ENCODE peak calls at places on chromosomes 16 and 17, in nine cellular contexts. One of them, this sample, is unnamed.

GRCh38 chr16:70565053-70565452 is 41.4 kb downstream of the SF3B3 start:
- DNase-seq in fibroblast of lung: no peak
- DNase-seq in neural crest cell: no peak
- DNase-seq in uterus: no peak
- DNase-seq in ELR: no peak
- DNase-seq in DMS153: no peak
- DNase-seq in CD8-positive, alpha-beta memory T cell: no peak
- DNase-seq in esophagus squamous epithelium: no peak
- DNase-seq in HEK293T: no peak
- DNase-seq in this sample: no peak

GRCh38 chr16:48576927-48577326 is 33.1 kb downstream of the N4BP1 start:
- DNase-seq in uterus: no peak
- DNase-seq in neural crest cell: no peak
- DNase-seq in CD8-positive, alpha-beta memory T cell: no peak
- DNase-seq in DMS153: no peak
- DNase-seq in fibroblast of lung: no peak
- DNase-seq in HEK293T: no peak
- DNase-seq in esophagus squamous epithelium: no peak
- DNase-seq in ELR: peak
- DNase-seq in this sample: no peak

GRCh38 chr17:2693561-2694380 is 17.8 kb downstream of the CLUH start:
- DNase-seq in ELR: no peak
- DNase-seq in uterus: peak
- DNase-seq in neural crest cell: no peak
- DNase-seq in esophagus squamous epithelium: no peak
- DNase-seq in HEK293T: no peak
- DNase-seq in fibroblast of lung: no peak
- DNase-seq in DMS153: no peak
- DNase-seq in CD8-positive, alpha-beta memory T cell: no peak
- DNase-seq in this sample: peak

GRCh38 chr17:82315703-82316358 is 1.6 kb downstream of the CD7 start:
- DNase-seq in CD8-positive, alpha-beta memory T cell: no peak
- DNase-seq in esophagus squamous epithelium: no peak
- DNase-seq in neural crest cell: no peak
- DNase-seq in HEK293T: no peak
- DNase-seq in uterus: no peak
- DNase-seq in DMS153: no peak
- DNase-seq in ELR: no peak
- DNase-seq in fibroblast of lung: no peak
- DNase-seq in this sample: no peak

GRCh38 chr17:3557768-3558583 is at the start of gene TRPV3:
- DNase-seq in neural crest cell: no peak
- DNase-seq in DMS153: peak
- DNase-seq in HEK293T: no peak
- DNase-seq in esophagus squamous epithelium: peak
- DNase-seq in fibroblast of lung: no peak
- DNase-seq in uterus: no peak
- DNase-seq in ELR: peak
- DNase-seq in CD8-positive, alpha-beta memory T cell: peak
- DNase-seq in this sample: peak

GRCh38 chr17:51487947-51488346 is 227.6 kb downstream of the UTP18 start:
- DNase-seq in uterus: no peak
- DNase-seq in neural crest cell: no peak
- DNase-seq in HEK293T: peak
- DNase-seq in CD8-positive, alpha-beta memory T cell: no peak
- DNase-seq in ELR: peak
- DNase-seq in fibroblast of lung: no peak
- DNase-seq in DMS153: no peak
- DNase-seq in esophagus squamous epithelium: no peak
- DNase-seq in this sample: no peak

GRCh38 chr17:59361916-59362810 is 30.7 kb downstream of the YPEL2 start:
- DNase-seq in esophagus squamous epithelium: no peak
- DNase-seq in CD8-positive, alpha-beta memory T cell: no peak
- DNase-seq in fibroblast of lung: peak
- DNase-seq in ELR: peak
- DNase-seq in uterus: no peak
- DNase-seq in DMS153: no peak
- DNase-seq in HEK293T: no peak
- DNase-seq in neural crest cell: no peak
- DNase-seq in this sample: peak

GRCh38 chr17:58060596-58061191 is 22.5 kb upstream of the DYNLL2 start:
- DNase-seq in neural crest cell: no peak
- DNase-seq in esophagus squamous epithelium: no peak
- DNase-seq in fibroblast of lung: no peak
- DNase-seq in ELR: peak
- DNase-seq in CD8-positive, alpha-beta memory T cell: no peak
- DNase-seq in HEK293T: no peak
- DNase-seq in uterus: peak
- DNase-seq in DMS153: no peak
- DNase-seq in this sample: no peak

GRCh38 chr17:1422907-1423306 is 22.9 kb upstream of the YWHAE start:
- DNase-seq in DMS153: no peak
- DNase-seq in neural crest cell: no peak
- DNase-seq in HEK293T: no peak
- DNase-seq in esophagus squamous epithelium: no peak
- DNase-seq in ELR: peak
- DNase-seq in uterus: no peak
- DNase-seq in fibroblast of lung: peak
- DNase-seq in CD8-positive, alpha-beta memory T cell: no peak
- DNase-seq in this sample: no peak

GRCh38 chr16:9033125-9033830 is 58.2 kb upstream of the HAPSTR1 start:
- DNase-seq in fibroblast of lung: peak
- DNase-seq in esophagus squamous epithelium: no peak
- DNase-seq in neural crest cell: peak
- DNase-seq in ELR: peak
- DNase-seq in CD8-positive, alpha-beta memory T cell: no peak
- DNase-seq in HEK293T: peak
- DNase-seq in DMS153: no peak
- DNase-seq in uterus: peak
- DNase-seq in this sample: peak

GRCh38 chr16:72124761-72125634 is 31.4 kb downstream of the DHX38 start:
- DNase-seq in uterus: peak
- DNase-seq in neural crest cell: peak
- DNase-seq in fibroblast of lung: peak
- DNase-seq in DMS153: peak
- DNase-seq in HEK293T: peak
- DNase-seq in ELR: peak
- DNase-seq in CD8-positive, alpha-beta memory T cell: peak
- DNase-seq in esophagus squamous epithelium: no peak
- DNase-seq in this sample: peak

GRCh38 chr17:32903774-32904673 is 23.9 kb upstream of the TMEM98 start:
- DNase-seq in esophagus squamous epithelium: no peak
- DNase-seq in HEK293T: no peak
- DNase-seq in uterus: no peak
- DNase-seq in fibroblast of lung: no peak
- DNase-seq in neural crest cell: no peak
- DNase-seq in CD8-positive, alpha-beta memory T cell: no peak
- DNase-seq in DMS153: no peak
- DNase-seq in ELR: no peak
- DNase-seq in this sample: no peak

GRCh38 chr16:8567355-8568230 is 22.7 kb downstream of the TMEM114 start:
- DNase-seq in esophagus squamous epithelium: peak
- DNase-seq in uterus: peak
- DNase-seq in ELR: peak
- DNase-seq in CD8-positive, alpha-beta memory T cell: peak
- DNase-seq in fibroblast of lung: peak
- DNase-seq in neural crest cell: peak
- DNase-seq in HEK293T: peak
- DNase-seq in DMS153: peak
- DNase-seq in this sample: peak

GRCh38 chr16:79632289-79632688 is 31.8 kb upstream of the MAF start:
- DNase-seq in HEK293T: no peak
- DNase-seq in neural crest cell: no peak
- DNase-seq in ELR: no peak
- DNase-seq in DMS153: no peak
- DNase-seq in fibroblast of lung: no peak
- DNase-seq in uterus: peak
- DNase-seq in esophagus squamous epithelium: no peak
- DNase-seq in CD8-positive, alpha-beta memory T cell: no peak
- DNase-seq in this sample: no peak

GRCh38 chr16:82699711-82700495 is 73.1 kb downstream of the CDH13 start:
- DNase-seq in uterus: peak
- DNase-seq in HEK293T: no peak
- DNase-seq in CD8-positive, alpha-beta memory T cell: no peak
- DNase-seq in ELR: peak
- DNase-seq in fibroblast of lung: peak
- DNase-seq in neural crest cell: no peak
- DNase-seq in DMS153: no peak
- DNase-seq in esophagus squamous epithelium: no peak
- DNase-seq in this sample: no peak

GRCh38 chr16:65497571-65497970 is 375.7 kb upstream of the CDH11 start:
- DNase-seq in esophagus squamous epithelium: no peak
- DNase-seq in uterus: no peak
- DNase-seq in CD8-positive, alpha-beta memory T cell: no peak
- DNase-seq in HEK293T: no peak
- DNase-seq in neural crest cell: no peak
- DNase-seq in ELR: no peak
- DNase-seq in DMS153: peak
- DNase-seq in fibroblast of lung: no peak
- DNase-seq in this sample: no peak

GRCh38 chr16:70735141-70735979 is 49.5 kb upstream of the MTSS2 start:
- DNase-seq in fibroblast of lung: peak
- DNase-seq in uterus: no peak
- DNase-seq in ELR: peak
- DNase-seq in esophagus squamous epithelium: no peak
- DNase-seq in HEK293T: no peak
- DNase-seq in DMS153: no peak
- DNase-seq in CD8-positive, alpha-beta memory T cell: no peak
- DNase-seq in neural crest cell: no peak
- DNase-seq in this sample: no peak

GRCh38 chr17:35713069-35713728 is 18.2 kb upstream of the RASL10B start:
- DNase-seq in esophagus squamous epithelium: no peak
- DNase-seq in uterus: no peak
- DNase-seq in DMS153: no peak
- DNase-seq in CD8-positive, alpha-beta memory T cell: no peak
- DNase-seq in ELR: peak
- DNase-seq in neural crest cell: no peak
- DNase-seq in HEK293T: no peak
- DNase-seq in fibroblast of lung: peak
- DNase-seq in this sample: no peak

GRCh38 chr16:11142261-11142630 is 113.8 kb downstream of the SOCS1 start:
- DNase-seq in ELR: no peak
- DNase-seq in esophagus squamous epithelium: no peak
- DNase-seq in CD8-positive, alpha-beta memory T cell: no peak
- DNase-seq in DMS153: no peak
- DNase-seq in HEK293T: no peak
- DNase-seq in uterus: no peak
- DNase-seq in fibroblast of lung: no peak
- DNase-seq in neural crest cell: no peak
- DNase-seq in this sample: no peak

GRCh38 chr16:66146689-66147330 is 219.7 kb upstream of the CDH5 start:
- DNase-seq in ELR: no peak
- DNase-seq in uterus: no peak
- DNase-seq in neural crest cell: no peak
- DNase-seq in CD8-positive, alpha-beta memory T cell: no peak
- DNase-seq in esophagus squamous epithelium: no peak
- DNase-seq in fibroblast of lung: peak
- DNase-seq in HEK293T: no peak
- DNase-seq in DMS153: no peak
- DNase-seq in this sample: no peak

GRCh38 chr17:10316986-10317834 is 55.6 kb downstream of the MYH13 start:
- DNase-seq in CD8-positive, alpha-beta memory T cell: peak
- DNase-seq in HEK293T: peak
- DNase-seq in neural crest cell: peak
- DNase-seq in fibroblast of lung: peak
- DNase-seq in ELR: peak
- DNase-seq in esophagus squamous epithelium: no peak
- DNase-seq in DMS153: no peak
- DNase-seq in uterus: peak
- DNase-seq in this sample: peak

GRCh38 chr16:62036101-62036806 is at the start of gene CDH8:
- DNase-seq in esophagus squamous epithelium: no peak
- DNase-seq in ELR: no peak
- DNase-seq in neural crest cell: peak
- DNase-seq in uterus: no peak
- DNase-seq in fibroblast of lung: no peak
- DNase-seq in DMS153: no peak
- DNase-seq in CD8-positive, alpha-beta memory T cell: no peak
- DNase-seq in HEK293T: no peak
- DNase-seq in this sample: no peak

GRCh38 chr17:40450175-40450574 is 6.9 kb downstream of the IGFBP4 start:
- DNase-seq in ELR: peak
- DNase-seq in fibroblast of lung: peak
- DNase-seq in HEK293T: peak
- DNase-seq in CD8-positive, alpha-beta memory T cell: peak
- DNase-seq in neural crest cell: no peak
- DNase-seq in uterus: peak
- DNase-seq in esophagus squamous epithelium: no peak
- DNase-seq in DMS153: no peak
- DNase-seq in this sample: peak

GRCh38 chr16:2819179-2819938 is 2.3 kb downstream of the PRSS21 start:
- DNase-seq in fibroblast of lung: no peak
- DNase-seq in HEK293T: no peak
- DNase-seq in neural crest cell: no peak
- DNase-seq in uterus: no peak
- DNase-seq in ELR: no peak
- DNase-seq in esophagus squamous epithelium: no peak
- DNase-seq in DMS153: no peak
- DNase-seq in CD8-positive, alpha-beta memory T cell: no peak
- DNase-seq in this sample: no peak

GRCh38 chr17:82065193-82065637 is 389 bp downstream of the DUS1L start:
- DNase-seq in neural crest cell: no peak
- DNase-seq in HEK293T: no peak
- DNase-seq in CD8-positive, alpha-beta memory T cell: no peak
- DNase-seq in esophagus squamous epithelium: no peak
- DNase-seq in ELR: peak
- DNase-seq in uterus: no peak
- DNase-seq in fibroblast of lung: no peak
- DNase-seq in DMS153: no peak
- DNase-seq in this sample: no peak

GRCh38 chr17:60130466-60130865 is 19.3 kb upstream of the CA4 start:
- DNase-seq in CD8-positive, alpha-beta memory T cell: no peak
- DNase-seq in DMS153: no peak
- DNase-seq in esophagus squamous epithelium: no peak
- DNase-seq in neural crest cell: no peak
- DNase-seq in HEK293T: no peak
- DNase-seq in fibroblast of lung: no peak
- DNase-seq in ELR: no peak
- DNase-seq in uterus: no peak
- DNase-seq in this sample: no peak

GRCh38 chr17:40107266-40107980 is 7.0 kb upstream of the NR1D1 start:
- DNase-seq in esophagus squamous epithelium: no peak
- DNase-seq in fibroblast of lung: no peak
- DNase-seq in uterus: peak
- DNase-seq in CD8-positive, alpha-beta memory T cell: no peak
- DNase-seq in neural crest cell: no peak
- DNase-seq in DMS153: no peak
- DNase-seq in ELR: no peak
- DNase-seq in HEK293T: no peak
- DNase-seq in this sample: no peak

This sample was measured in GM10248.